ENCODE peak calls at places on chromosome 1, in five cellular contexts. Q is activated CD8-positive, alpha-beta memory T cell treated with anti-CD3 and anti-CD28 coated beads for 24 hours; H is HTR-8/SVneo; G is activated CD4-positive, alpha-beta T cell treated with anti-CD3 and anti-CD28 coated beads for 48 hours; B is HCEC 1CT. D is an unnamed sample.

GRCh38 chr1:52554267-52554640 is 1.4 kb upstream of the TUT4 start:
- DNase-seq in Q (no peak), H (no peak), G (no peak), B (no peak), D (no peak)

GRCh38 chr1:67793562-67793961 is 39.7 kb downstream of the GNG12 start:
- DNase-seq in Q (no peak), H (no peak), G (no peak), B (peak), D (no peak)

GRCh38 chr1:53376742-53377437 is 49.0 kb upstream of the LRP8 start:
- DNase-seq in Q (peak), H (no peak), G (no peak), B (no peak), D (peak)

GRCh38 chr1:157371211-157371610 is 181.1 kb downstream of the FCRL5 start:
- DNase-seq in Q (no peak), H (no peak), G (no peak), B (no peak), D (no peak)

GRCh38 chr1:12314328-12314903 is 84.6 kb downstream of the VPS13D start:
- DNase-seq in Q (no peak), H (peak), G (no peak), B (peak), D (no peak)

GRCh38 chr1:67304023-67304422 is 3.6 kb upstream of the IL12RB2 start:
- DNase-seq in Q (no peak), H (no peak), G (no peak), B (no peak), D (no peak)

GRCh38 chr1:41795205-41795762 is 123.4 kb downstream of the HIVEP3 start:
- DNase-seq in Q (no peak), H (peak), G (no peak), B (peak), D (no peak)

GRCh38 chr1:228064296-228064695 is 18.2 kb upstream of the ARF1 start:
- DNase-seq in Q (no peak), H (no peak), G (no peak), B (no peak), D (no peak)

GRCh38 chr1:7437608-7438395 is 333.3 kb upstream of the VAMP3 start:
- DNase-seq in Q (no peak), H (no peak), G (no peak), B (no peak), D (no peak)

D was measured in tibial artery.